ENCODE peak calls at places on chromosomes 7 and 10, in eight cellular contexts. Q is AML-193; I is EL; T is mucosa of gallbladder; Y is EH; R is T-cell; V is left ventricle myocardium superior; J is stimulated activated CD4-positive, alpha-beta T cell treated with anti-CD3 and anti-CD28 coated beads, Interleukin-15, amount 100 ng/mL, for 1 hour. F is an unnamed sample.

GRCh38 chr7:142871260-142872105 is 14.1 kb downstream of the TRPV6 start:
- DNase-seq in Y (no peak), I (no peak), Q (no peak), V (no peak), R (no peak), J (no peak), T (peak), F (no peak)

GRCh38 chr10:28367419-28367818 is 64.6 kb upstream of the MPP7 start:
- DNase-seq in J (no peak), Y (no peak), Q (no peak), V (no peak), I (no peak), R (no peak), T (no peak), F (no peak)

GRCh38 chr10:116779076-116779687 is 36.8 kb upstream of the HSPA12A start:
- DNase-seq in J (no peak), Q (no peak), I (peak), R (no peak), Y (peak), T (no peak), V (no peak), F (no peak)

GRCh38 chr10:8238989-8239388 is 184.5 kb downstream of the GATA3 start:
- DNase-seq in V (no peak), Y (no peak), I (no peak), T (no peak), Q (no peak), R (no peak), J (no peak), F (no peak)

GRCh38 chr7:2106920-2107319 is 125.8 kb downstream of the MAD1L1 start:
- DNase-seq in T (no peak), I (peak), R (no peak), V (peak), Q (no peak), Y (peak), J (no peak), F (no peak)

GRCh38 chr7:33805630-33806233 is 99.6 kb upstream of the BMPER start:
- DNase-seq in R (no peak), I (peak), Y (peak), Q (no peak), V (no peak), T (no peak), J (no peak), F (no peak)

GRCh38 chr7:47758546-47758945 is 176.6 kb upstream of the TNS3 start:
- DNase-seq in Q (no peak), T (no peak), J (no peak), I (peak), V (no peak), R (no peak), Y (peak), F (no peak)

GRCh38 chr7:118684796-118685195 is 460.3 kb downstream of the ANKRD7 start:
- DNase-seq in Y (no peak), T (no peak), V (no peak), I (no peak), Q (no peak), R (no peak), J (no peak), F (no peak)

GRCh38 chr7:101299511-101300464 is 21.8 kb downstream of the IFT22 start:
- DNase-seq in Y (no peak), T (no peak), R (no peak), V (no peak), Q (no peak), J (no peak), I (no peak), F (no peak)

GRCh38 chr7:117066668-117067067 is 113.4 kb downstream of the ST7 start:
- DNase-seq in Y (no peak), Q (peak), J (no peak), V (no peak), I (no peak), T (no peak), R (no peak), F (no peak)

GRCh38 chr7:55046582-55047347 is 27.9 kb downstream of the EGFR start:
- DNase-seq in Q (no peak), R (no peak), J (no peak), T (no peak), I (no peak), V (no peak), Y (no peak), F (no peak)

GRCh38 chr10:88028072-88028471 is 164.6 kb downstream of the PTEN start:
- DNase-seq in R (no peak), J (no peak), I (no peak), Y (no peak), V (no peak), Q (peak), T (no peak), F (no peak)

GRCh38 chr10:132618158-132618924 is 80.8 kb downstream of the INPP5A start:
- DNase-seq in R (no peak), V (no peak), J (no peak), T (no peak), Q (no peak), Y (peak), I (peak), F (no peak)

GRCh38 chr10:104334965-104335650 is 3.2 kb downstream of the ITPRIP start:
- DNase-seq in V (no peak), I (no peak), T (no peak), R (no peak), J (no peak), Q (no peak), Y (no peak), F (no peak)

GRCh38 chr7:104267701-104268368 is 60.0 kb upstream of the ORC5 start:
- DNase-seq in J (no peak), Y (peak), T (no peak), Q (peak), V (no peak), R (no peak), I (peak), F (no peak)

GRCh38 chr10:69901022-69901421 is 99.3 kb downstream of the COL13A1 start:
- DNase-seq in R (no peak), V (peak), T (no peak), Q (no peak), J (no peak), I (no peak), Y (no peak), F (no peak)

GRCh38 chr7:117134885-117135552 is 181.7 kb downstream of the ST7 start:
- DNase-seq in T (no peak), I (no peak), V (no peak), R (no peak), Q (peak), Y (peak), J (no peak), F (no peak)

GRCh38 chr7:72017756-72018155 is 394.4 kb downstream of the CALN1 start:
- DNase-seq in R (no peak), V (no peak), Q (no peak), J (no peak), T (no peak), I (no peak), Y (no peak), F (no peak)

GRCh38 chr10:78292987-78293865 is 259.6 kb downstream of the RPS24 start:
- DNase-seq in J (no peak), V (no peak), T (no peak), I (no peak), R (no peak), Y (peak), Q (no peak), F (no peak)

GRCh38 chr7:151246161-151247015 is 2.1 kb downstream of the SMARCD3 start:
- DNase-seq in Y (no peak), R (no peak), V (peak), I (peak), T (no peak), J (no peak), Q (no peak), F (no peak)

GRCh38 chr10:35079763-35080162 is 10.4 kb downstream of the CUL2 start:
- DNase-seq in Q (no peak), I (peak), J (no peak), R (no peak), V (no peak), Y (peak), T (no peak), F (no peak)

GRCh38 chr7:35254496-35255416 is 856 bp upstream of the TBX20 start:
- DNase-seq in I (no peak), T (no peak), R (no peak), J (no peak), V (peak), Q (no peak), Y (no peak), F (no peak)